ENCODE peak calls at places on chromosomes 6 and 20, in eight cellular contexts. One of them, this sample, is unnamed. For H3K36me3 and H3K27me3, the result is how much of the 10 kb centered on the place peaks cover.

GRCh38 chr6:63637865-63638445 is 2.4 kb downstream of the PHF3 start:
- DNase-seq in BE2C: no peak
- DNase-seq in fibroblast of lung: peak
- DNase-seq in CD8-positive, alpha-beta T cell: no peak
- DNase-seq in heart right ventricle: no peak
- DNase-seq in Panc1: no peak
- DNase-seq in adrenal gland: no peak
- DNase-seq in DND-41: no peak
- DNase-seq in this sample: no peak

GRCh38 chr20:45358282-45359068 is 4.5 kb upstream of the SYS1 start:
- DNase-seq in BE2C: no peak
- DNase-seq in fibroblast of lung: peak
- DNase-seq in CD8-positive, alpha-beta T cell: no peak
- DNase-seq in heart right ventricle: peak
- DNase-seq in Panc1: no peak
- DNase-seq in adrenal gland: peak
- DNase-seq in DND-41: no peak
- DNase-seq in this sample: no peak

GRCh38 chr6:56889492-56889891 is 65.4 kb upstream of the BEND6 start:
- DNase-seq in BE2C: no peak
- DNase-seq in fibroblast of lung: no peak
- DNase-seq in CD8-positive, alpha-beta T cell: no peak
- DNase-seq in heart right ventricle: no peak
- DNase-seq in Panc1: no peak
- DNase-seq in adrenal gland: no peak
- DNase-seq in DND-41: no peak
- DNase-seq in this sample: no peak

GRCh38 chr20:1119128-1119505 is 715 bp downstream of the PSMF1 start:
- DNase-seq in BE2C: no peak
- DNase-seq in fibroblast of lung: no peak
- DNase-seq in CD8-positive, alpha-beta T cell: no peak
- DNase-seq in heart right ventricle: no peak
- DNase-seq in Panc1: no peak
- DNase-seq in adrenal gland: no peak
- DNase-seq in DND-41: peak
- DNase-seq in this sample: no peak

GRCh38 chr6:75528423-75528822 is 34.8 kb upstream of the FILIP1 start:
- DNase-seq in BE2C: no peak
- DNase-seq in fibroblast of lung: peak
- DNase-seq in CD8-positive, alpha-beta T cell: no peak
- DNase-seq in heart right ventricle: no peak
- DNase-seq in Panc1: no peak
- DNase-seq in adrenal gland: no peak
- DNase-seq in DND-41: no peak
- DNase-seq in this sample: no peak

GRCh38 chr6:18117136-18117535 is 5.3 kb downstream of the NHLRC1 start:
- DNase-seq in BE2C: no peak
- DNase-seq in fibroblast of lung: no peak
- DNase-seq in CD8-positive, alpha-beta T cell: no peak
- DNase-seq in heart right ventricle: no peak
- DNase-seq in Panc1: no peak
- DNase-seq in adrenal gland: no peak
- DNase-seq in DND-41: no peak
- DNase-seq in this sample: no peak

GRCh38 chr6:149211046-149211571 is 106.4 kb upstream of the TAB2 start:
- DNase-seq in BE2C: no peak
- DNase-seq in fibroblast of lung: no peak
- DNase-seq in CD8-positive, alpha-beta T cell: no peak
- DNase-seq in heart right ventricle: no peak
- DNase-seq in Panc1: no peak
- DNase-seq in adrenal gland: no peak
- DNase-seq in DND-41: no peak
- DNase-seq in this sample: no peak

GRCh38 chr20:49682798-49683197 is 30.9 kb downstream of the B4GALT5 start:
- DNase-seq in BE2C: no peak
- DNase-seq in fibroblast of lung: no peak
- DNase-seq in CD8-positive, alpha-beta T cell: no peak
- DNase-seq in heart right ventricle: no peak
- DNase-seq in Panc1: no peak
- DNase-seq in adrenal gland: no peak
- DNase-seq in DND-41: no peak
- DNase-seq in this sample: no peak

GRCh38 chr6:95364016-95364604 is 213.2 kb upstream of the MANEA start:
- DNase-seq in BE2C: no peak
- DNase-seq in fibroblast of lung: peak
- DNase-seq in CD8-positive, alpha-beta T cell: no peak
- DNase-seq in heart right ventricle: no peak
- DNase-seq in Panc1: peak
- DNase-seq in adrenal gland: no peak
- DNase-seq in DND-41: no peak
- DNase-seq in this sample: no peak

GRCh38 chr6:152463183-152463582 is 174.0 kb downstream of the SYNE1 start:
- DNase-seq in BE2C: no peak
- DNase-seq in fibroblast of lung: peak
- DNase-seq in CD8-positive, alpha-beta T cell: no peak
- DNase-seq in heart right ventricle: no peak
- DNase-seq in Panc1: no peak
- DNase-seq in adrenal gland: no peak
- DNase-seq in DND-41: no peak
- DNase-seq in this sample: no peak

GRCh38 chr6:16982827-16983226 is 119.0 kb upstream of the STMND1 start:
- DNase-seq in BE2C: no peak
- DNase-seq in fibroblast of lung: peak
- DNase-seq in CD8-positive, alpha-beta T cell: no peak
- DNase-seq in heart right ventricle: no peak
- DNase-seq in Panc1: no peak
- DNase-seq in adrenal gland: no peak
- DNase-seq in DND-41: no peak
- DNase-seq in this sample: no peak

GRCh38 chr6:78999737-79000136 is 78.3 kb downstream of the PHIP start:
- DNase-seq in BE2C: no peak
- DNase-seq in fibroblast of lung: peak
- DNase-seq in CD8-positive, alpha-beta T cell: no peak
- DNase-seq in heart right ventricle: no peak
- DNase-seq in Panc1: no peak
- DNase-seq in adrenal gland: no peak
- DNase-seq in DND-41: no peak
- DNase-seq in this sample: no peak

GRCh38 chr6:79004239-79004638 is 73.8 kb downstream of the PHIP start:
- DNase-seq in BE2C: no peak
- DNase-seq in fibroblast of lung: no peak
- DNase-seq in CD8-positive, alpha-beta T cell: no peak
- DNase-seq in heart right ventricle: no peak
- DNase-seq in Panc1: no peak
- DNase-seq in adrenal gland: no peak
- DNase-seq in DND-41: no peak
- DNase-seq in this sample: no peak

GRCh38 chr6:79005024-79005423 is 73.0 kb downstream of the PHIP start:
- DNase-seq in BE2C: no peak
- DNase-seq in fibroblast of lung: no peak
- DNase-seq in CD8-positive, alpha-beta T cell: no peak
- DNase-seq in heart right ventricle: no peak
- DNase-seq in Panc1: no peak
- DNase-seq in adrenal gland: no peak
- DNase-seq in DND-41: no peak
- DNase-seq in this sample: no peak

GRCh38 chr6:79005497-79005896 is 72.6 kb downstream of the PHIP start:
- DNase-seq in BE2C: no peak
- DNase-seq in fibroblast of lung: peak
- DNase-seq in CD8-positive, alpha-beta T cell: no peak
- DNase-seq in heart right ventricle: no peak
- DNase-seq in Panc1: no peak
- DNase-seq in adrenal gland: no peak
- DNase-seq in DND-41: no peak
- DNase-seq in this sample: no peak

GRCh38 chr6:79001415-79001814 is 76.6 kb downstream of the PHIP start:
- DNase-seq in BE2C: no peak
- DNase-seq in fibroblast of lung: no peak
- DNase-seq in CD8-positive, alpha-beta T cell: no peak
- DNase-seq in heart right ventricle: no peak
- DNase-seq in Panc1: no peak
- DNase-seq in adrenal gland: no peak
- DNase-seq in DND-41: no peak
- DNase-seq in this sample: no peak
- H3K36me3 ChIP-seq in BE2C: half or more
- H3K36me3 ChIP-seq in fibroblast of lung: under half
- H3K36me3 ChIP-seq in CD8-positive, alpha-beta T cell: under half
- H3K36me3 ChIP-seq in heart right ventricle: half or more
- H3K36me3 ChIP-seq in Panc1: half or more
- H3K36me3 ChIP-seq in adrenal gland: under half
- H3K36me3 ChIP-seq in DND-41: half or more
- H3K36me3 ChIP-seq in this sample: half or more

GRCh38 chr20:34977365-34978091 is 21.9 kb downstream of the MYH7B start:
- DNase-seq in BE2C: no peak
- DNase-seq in fibroblast of lung: no peak
- DNase-seq in CD8-positive, alpha-beta T cell: no peak
- DNase-seq in heart right ventricle: peak
- DNase-seq in Panc1: no peak
- DNase-seq in adrenal gland: no peak
- DNase-seq in DND-41: no peak
- DNase-seq in this sample: no peak
- H3K27me3 ChIP-seq in BE2C: under half
- H3K27me3 ChIP-seq in fibroblast of lung: under half
- H3K27me3 ChIP-seq in CD8-positive, alpha-beta T cell: under half
- H3K27me3 ChIP-seq in heart right ventricle: under half
- H3K27me3 ChIP-seq in Panc1: under half
- H3K27me3 ChIP-seq in adrenal gland: under half
- H3K27me3 ChIP-seq in DND-41: under half
- H3K27me3 ChIP-seq in this sample: under half

DNA sequence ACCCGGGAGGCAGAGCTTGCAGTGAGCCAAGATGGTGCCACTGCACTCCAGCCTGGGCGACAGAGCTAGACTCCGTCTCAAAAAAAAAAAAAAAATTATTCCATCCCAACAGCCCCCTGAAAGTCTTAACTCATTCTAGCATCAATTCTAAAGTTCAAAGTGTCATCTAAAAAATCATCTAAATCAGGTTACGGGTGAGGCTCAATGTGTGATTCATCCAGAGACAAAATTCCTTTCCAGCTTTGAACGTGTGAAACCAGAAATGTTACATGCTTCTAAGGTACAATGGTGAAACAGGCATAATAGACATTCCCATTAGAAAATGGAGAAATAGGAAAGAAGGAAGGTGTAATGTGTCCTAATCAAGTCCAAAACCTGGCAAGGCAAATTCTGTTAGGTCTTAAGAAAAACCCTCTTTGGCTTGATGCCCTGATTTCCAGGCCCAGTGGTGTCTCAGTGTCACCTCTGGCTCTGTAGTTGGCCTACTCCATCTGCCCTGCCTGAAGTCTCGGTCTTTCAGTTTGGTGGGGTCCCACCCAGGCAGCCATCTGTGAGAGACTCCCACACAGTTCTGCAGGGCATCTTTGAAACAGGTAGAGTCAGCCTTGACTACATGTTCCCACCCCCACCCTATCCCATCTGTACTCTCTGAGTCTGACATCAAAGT is 43.5 kb downstream of the HFE start:
- DNase-seq in BE2C: no peak
- DNase-seq in fibroblast of lung: no peak
- DNase-seq in CD8-positive, alpha-beta T cell: no peak
- DNase-seq in heart right ventricle: no peak
- DNase-seq in Panc1: no peak
- DNase-seq in adrenal gland: no peak
- DNase-seq in DND-41: no peak
- DNase-seq in this sample: no peak
- H3K36me3 ChIP-seq in BE2C: under half
- H3K36me3 ChIP-seq in fibroblast of lung: under half
- H3K36me3 ChIP-seq in CD8-positive, alpha-beta T cell: under half
- H3K36me3 ChIP-seq in heart right ventricle: under half
- H3K36me3 ChIP-seq in Panc1: under half
- H3K36me3 ChIP-seq in adrenal gland: under half
- H3K36me3 ChIP-seq in DND-41: under half
- H3K36me3 ChIP-seq in this sample: under half

GRCh38 chr20:38640486-38640885 is 38.9 kb downstream of the ARHGAP40 start:
- DNase-seq in BE2C: no peak
- DNase-seq in fibroblast of lung: no peak
- DNase-seq in CD8-positive, alpha-beta T cell: no peak
- DNase-seq in heart right ventricle: no peak
- DNase-seq in Panc1: no peak
- DNase-seq in adrenal gland: no peak
- DNase-seq in DND-41: no peak
- DNase-seq in this sample: no peak
- H3K27me3 ChIP-seq in BE2C: under half
- H3K27me3 ChIP-seq in fibroblast of lung: under half
- H3K27me3 ChIP-seq in CD8-positive, alpha-beta T cell: under half
- H3K27me3 ChIP-seq in heart right ventricle: under half
- H3K27me3 ChIP-seq in Panc1: under half
- H3K27me3 ChIP-seq in adrenal gland: under half
- H3K27me3 ChIP-seq in DND-41: under half
- H3K27me3 ChIP-seq in this sample: under half

GRCh38 chr20:44199877-44200276 is 10.7 kb downstream of the OSER1 start:
- DNase-seq in BE2C: no peak
- DNase-seq in fibroblast of lung: no peak
- DNase-seq in CD8-positive, alpha-beta T cell: no peak
- DNase-seq in heart right ventricle: no peak
- DNase-seq in Panc1: no peak
- DNase-seq in adrenal gland: no peak
- DNase-seq in DND-41: no peak
- DNase-seq in this sample: no peak
- H3K36me3 ChIP-seq in BE2C: half or more
- H3K36me3 ChIP-seq in fibroblast of lung: under half
- H3K36me3 ChIP-seq in CD8-positive, alpha-beta T cell: half or more
- H3K36me3 ChIP-seq in heart right ventricle: half or more
- H3K36me3 ChIP-seq in Panc1: under half
- H3K36me3 ChIP-seq in adrenal gland: half or more
- H3K36me3 ChIP-seq in DND-41: half or more
- H3K36me3 ChIP-seq in this sample: under half

DNA sequence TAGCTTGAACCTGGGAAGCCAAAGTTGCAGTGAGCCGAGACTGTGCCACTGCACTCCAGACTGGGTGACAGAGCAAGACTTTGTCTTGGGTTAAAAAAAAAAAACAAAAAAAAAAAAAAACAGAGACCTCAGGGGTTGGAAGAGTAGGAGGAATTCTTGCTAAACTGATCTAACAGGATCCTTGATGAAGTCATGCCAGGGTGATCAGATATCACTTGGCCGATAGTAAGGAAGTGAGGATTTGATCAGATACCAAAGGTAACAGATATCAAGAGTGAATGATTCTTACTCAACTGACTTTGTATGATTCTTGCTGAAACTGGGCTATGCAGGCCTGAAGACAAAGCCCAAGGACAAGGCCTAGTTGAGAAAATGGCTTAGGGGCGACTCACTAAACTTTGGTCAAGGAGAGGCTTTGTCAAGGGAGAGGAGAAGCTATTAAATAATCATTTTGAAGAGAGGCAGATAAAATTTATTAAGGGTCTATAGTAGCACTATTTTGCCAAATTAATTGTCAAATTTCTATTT is 624.7 kb downstream of the UTRN start:
- DNase-seq in BE2C: no peak
- DNase-seq in fibroblast of lung: no peak
- DNase-seq in CD8-positive, alpha-beta T cell: no peak
- DNase-seq in heart right ventricle: no peak
- DNase-seq in Panc1: no peak
- DNase-seq in adrenal gland: no peak
- DNase-seq in DND-41: no peak
- DNase-seq in this sample: no peak
- H3K27me3 ChIP-seq in BE2C: under half
- H3K27me3 ChIP-seq in fibroblast of lung: under half
- H3K27me3 ChIP-seq in CD8-positive, alpha-beta T cell: under half
- H3K27me3 ChIP-seq in heart right ventricle: under half
- H3K27me3 ChIP-seq in Panc1: under half
- H3K27me3 ChIP-seq in adrenal gland: under half
- H3K27me3 ChIP-seq in DND-41: under half
- H3K27me3 ChIP-seq in this sample: under half

This sample was measured in naive thymus-derived CD4-positive, alpha-beta T cell.